ENCODE peak calls at places on chromosomes 3 and 15, in six cellular contexts. N, D, A, Z, T and I are unnamed samples.

GRCh38 chr15:40333922-40334492 is 6.7 kb downstream of the CCDC9B start:
- DNase-seq in N (peak; percentile 57), D (no peak), A (no peak), Z (no peak), T (peak; percentile 87), I (no peak)

GRCh38 chr15:42313463-42313862 is 40.2 kb upstream of the TMEM87A start:
- DNase-seq in N (no peak), D (no peak), A (no peak), Z (no peak), T (no peak), I (no peak)

GRCh38 chr15:42591238-42591936 is 16.0 kb downstream of the STARD9 start:
- DNase-seq in N (no peak), D (no peak), A (no peak), Z (no peak), T (no peak), I (no peak)

GRCh38 chr3:31532587-31533168 is at the start of gene STT3B:
- DNase-seq in N (peak; percentile 56), D (no peak), A (peak; percentile 55), Z (no peak), T (peak; percentile 96), I (peak; percentile 21)

GRCh38 chr3:159130108-159130507 is 328.3 kb downstream of the MFSD1 start:
- DNase-seq in N (no peak), D (no peak), A (no peak), Z (no peak), T (no peak), I (no peak)

GRCh38 chr3:136891934-136892855 is 30.2 kb downstream of the NCK1 start:
- DNase-seq in N (no peak), D (no peak), A (no peak), Z (no peak), T (no peak), I (no peak)

GRCh38 chr3:71580636-71581215 is 2.8 kb downstream of the FOXP1 start:
- DNase-seq in N (no peak), D (no peak), A (no peak), Z (no peak), T (no peak), I (no peak)

GRCh38 chr15:74431645-74432044 is 2.1 kb downstream of the SEMA7A start:
- DNase-seq in N (no peak), D (no peak), A (no peak), Z (no peak), T (peak; percentile 60), I (no peak)

GRCh38 chr15:78130466-78131294 is 565 bp downstream of the CIB2 start:
- DNase-seq in N (no peak), D (no peak), A (no peak), Z (peak; percentile 12), T (peak; percentile 80), I (no peak)

GRCh38 chr15:22968356-22968755 is 11.8 kb downstream of the CYFIP1 start:
- DNase-seq in N (no peak), D (no peak), A (peak; percentile 78), Z (no peak), T (no peak), I (no peak)

GRCh38 chr3:78660958-78661357 is 1106.8 kb downstream of the ROBO1 start:
- DNase-seq in N (peak; percentile 52), D (peak; percentile 43), A (no peak), Z (peak; percentile 32), T (no peak), I (no peak)

GRCh38 chr15:49288411-49288810 is 118.4 kb downstream of the GALK2 start:
- DNase-seq in N (no peak), D (no peak), A (no peak), Z (no peak), T (no peak), I (no peak)

GRCh38 chr3:139044366-139045210 is at the start of gene PRR23C:
- DNase-seq in N (no peak), D (no peak), A (no peak), Z (no peak), T (peak; percentile 70), I (no peak)
- TF ChIP-seq CTCF in N (no peak), D (no peak), A (no peak), Z (no peak), T (no peak), I (no peak)

DNA sequence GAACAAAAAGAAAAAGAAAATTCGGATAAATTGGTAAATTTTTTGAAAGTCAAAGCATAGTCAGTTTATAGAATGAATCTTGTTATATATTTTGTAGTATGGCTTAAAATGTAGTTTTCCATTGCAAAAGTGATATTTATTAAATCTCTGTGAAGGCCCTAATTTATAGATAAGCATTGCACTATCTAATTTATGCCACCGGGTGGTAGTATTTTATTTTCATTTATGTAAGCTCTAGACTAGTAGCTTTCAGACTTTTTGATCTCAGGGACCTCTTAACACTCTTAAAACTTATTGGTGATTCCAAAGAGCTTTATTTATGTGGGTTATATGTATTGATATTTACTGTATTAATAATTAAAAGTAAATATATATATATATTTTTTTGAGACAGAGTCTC is 133.9 kb upstream of the LRRFIP2 start:
- DNase-seq in N (no peak), D (no peak), A (no peak), Z (no peak), T (no peak), I (no peak)
- TF ChIP-seq CTCF in N (peak; percentile 31), D (no peak), A (peak; percentile 51), Z (peak; percentile 56), T (no peak), I (peak; percentile 52)

GRCh38 chr15:101017041-101017754 is 98.0 kb downstream of the LRRK1 start:
- DNase-seq in N (peak; percentile 3), D (no peak), A (no peak), Z (no peak), T (peak; percentile 42), I (no peak)
- TF ChIP-seq CTCF in N (no peak), D (no peak), A (no peak), Z (no peak), T (no peak), I (no peak)

DNA sequence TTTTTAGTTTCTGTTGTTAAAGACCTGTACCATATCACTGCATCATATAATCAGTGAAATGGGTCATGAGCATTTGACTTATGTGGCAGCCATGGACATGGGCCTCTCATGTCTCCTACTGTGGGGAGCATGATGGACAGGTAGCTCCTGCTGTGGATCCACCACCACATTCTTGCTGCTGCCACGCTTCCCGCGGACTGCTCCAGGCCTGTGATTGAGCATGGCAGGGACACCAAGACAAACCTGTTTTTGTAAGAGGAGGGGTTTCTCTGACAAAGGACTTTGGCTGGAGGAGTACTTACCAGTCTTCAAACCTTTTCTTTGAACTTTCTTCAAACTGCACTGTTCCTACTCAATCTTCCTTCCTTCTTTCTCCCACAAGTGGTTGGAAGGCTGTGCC is 17.9 kb upstream of the P2RY14 start:
- DNase-seq in N (no peak), D (no peak), A (no peak), Z (no peak), T (no peak), I (no peak)
- TF ChIP-seq CTCF in N (no peak), D (no peak), A (no peak), Z (no peak), T (no peak), I (no peak)

GRCh38 chr3:23867400-23867799 is 49.4 kb downstream of the NKIRAS1 start:
- DNase-seq in N (no peak), D (no peak), A (no peak), Z (no peak), T (no peak), I (no peak)
- TF ChIP-seq CTCF in N (no peak), D (no peak), A (no peak), Z (no peak), T (no peak), I (peak; percentile 40)

GRCh38 chr3:165256554-165256953 is 60.4 kb upstream of the SLITRK3 start:
- DNase-seq in N (no peak), D (no peak), A (no peak), Z (no peak), T (no peak), I (no peak)
- TF ChIP-seq CTCF in N (no peak), D (no peak), A (peak; percentile 12), Z (peak; percentile 44), T (no peak), I (no peak)

GRCh38 chr3:43090238-43090637 is 15.6 kb downstream of the POMGNT2 start:
- DNase-seq in N (no peak), D (no peak), A (no peak), Z (no peak), T (no peak), I (no peak)

GRCh38 chr3:43091481-43091880 is 14.4 kb downstream of the POMGNT2 start:
- DNase-seq in N (no peak), D (no peak), A (no peak), Z (no peak), T (no peak), I (no peak)

GRCh38 chr3:43086460-43087165 is 19.3 kb downstream of the POMGNT2 start:
- DNase-seq in N (no peak), D (no peak), A (no peak), Z (no peak), T (no peak), I (no peak)

GRCh38 chr3:43089081-43089480 is 16.8 kb downstream of the POMGNT2 start:
- DNase-seq in N (no peak), D (no peak), A (no peak), Z (no peak), T (no peak), I (no peak)

GRCh38 chr3:43087249-43087776 is 18.6 kb downstream of the POMGNT2 start:
- DNase-seq in N (no peak), D (no peak), A (no peak), Z (no peak), T (no peak), I (no peak)
- TF ChIP-seq CTCF in N (peak; percentile 4), D (no peak), A (peak; percentile 13), Z (no peak), T (no peak), I (no peak)